ENCODE peak calls at places on chromosomes 16 and 17, in five cellular contexts. C, T, W, A and I are unnamed samples. For H3K36me3, the result is how much of the 10 kb centered on the place peaks cover.

GRCh38 chr16:56801762-56802161 is 63.2 kb upstream of the SLC12A3 start:
- DNase-seq in C (no peak), T (no peak), W (no peak), A (no peak), I (no peak)

GRCh38 chr16:27499659-27500055 is 50.1 kb downstream of the GTF3C1 start:
- DNase-seq in C (no peak), T (no peak), W (peak), A (no peak), I (peak)

GRCh38 chr17:15469260-15469659 is 1.8 kb upstream of the CDRT4 start:
- DNase-seq in C (peak), T (no peak), W (no peak), A (no peak), I (peak)

GRCh38 chr17:45302649-45303173 is 14.1 kb downstream of the MAP3K14 start:
- DNase-seq in C (peak), T (no peak), W (peak), A (peak), I (no peak)

GRCh38 chr17:81648013-81648706 is 8.2 kb downstream of the PDE6G start:
- DNase-seq in C (no peak), T (no peak), W (no peak), A (no peak), I (no peak)

GRCh38 chr17:77691216-77692085 is 267.1 kb upstream of the TNRC6C start:
- DNase-seq in C (no peak), T (peak), W (no peak), A (peak), I (no peak)

GRCh38 chr17:19304209-19304608 is 58.3 kb downstream of the B9D1 start:
- DNase-seq in C (peak), T (peak), W (peak), A (peak), I (peak)

GRCh38 chr16:74608944-74609343 is 2.0 kb upstream of the GLG1 start:
- DNase-seq in C (no peak), T (no peak), W (no peak), A (no peak), I (no peak)

GRCh38 chr16:1772362-1772907 is at the start of gene EME2:
- DNase-seq in C (peak), T (no peak), W (peak), A (peak), I (no peak)

GRCh38 chr17:75587718-75588545 is at the start of gene MYO15B:
- DNase-seq in C (no peak), T (peak), W (peak), A (peak), I (peak)

GRCh38 chr17:42675984-42676423 is 790 bp downstream of the PLEKHH3 start:
- DNase-seq in C (peak), T (peak), W (peak), A (no peak), I (peak)

GRCh38 chr17:10177921-10178788 is 20.3 kb downstream of the GAS7 start:
- DNase-seq in C (peak), T (no peak), W (no peak), A (no peak), I (peak)

GRCh38 chr17:81512984-81513668 is 527 bp upstream of the ACTG1 start:
- DNase-seq in C (peak), T (peak), W (peak), A (peak), I (peak)

GRCh38 chr17:73192219-73192893 is 499 bp upstream of the COG1 start:
- DNase-seq in C (peak), T (peak), W (peak), A (peak), I (peak)

GRCh38 chr16:1181715-1182671 is 29.1 kb downstream of the CACNA1H start:
- DNase-seq in C (peak), T (peak), W (peak), A (peak), I (peak)

GRCh38 chr16:70529051-70529777 is 5.6 kb downstream of the SF3B3 start:
- DNase-seq in C (peak), T (no peak), W (no peak), A (no peak), I (no peak)

GRCh38 chr17:1745513-1746020 is 2.9 kb downstream of the SERPINF2 start:
- DNase-seq in C (no peak), T (no peak), W (no peak), A (no peak), I (no peak)

GRCh38 chr17:49028271-49028670 is 31.1 kb downstream of the IGF2BP1 start:
- DNase-seq in C (no peak), T (no peak), W (no peak), A (no peak), I (no peak)

GRCh38 chr17:726331-726919 is 6.0 kb upstream of the TLCD3A start:
- DNase-seq in C (no peak), T (no peak), W (no peak), A (no peak), I (no peak)

GRCh38 chr17:39939588-39940419 is 12.3 kb downstream of the LRRC3C start:
- DNase-seq in C (peak), T (no peak), W (no peak), A (no peak), I (no peak)

GRCh38 chr17:60223456-60223855 is 73.7 kb downstream of the CA4 start:
- DNase-seq in C (no peak), T (no peak), W (no peak), A (no peak), I (no peak)

GRCh38 chr17:63358956-63359355 is 87.2 kb downstream of the CYB561 start:
- DNase-seq in C (no peak), T (no peak), W (no peak), A (no peak), I (no peak)

GRCh38 chr16:81445926-81446317 is 1.3 kb downstream of the CMIP start:
- DNase-seq in C (no peak), T (no peak), W (peak), A (no peak), I (no peak)

GRCh38 chr17:29241015-29241963 is 5.4 kb upstream of the CRYBA1 start:
- DNase-seq in C (peak), T (peak), W (peak), A (no peak), I (peak)

GRCh38 chr16:31078597-31079341 is 4.5 kb downstream of the ZNF646 start:
- DNase-seq in C (no peak), T (no peak), W (no peak), A (no peak), I (peak)

GRCh38 chr16:50360779-50361178 is 8.0 kb downstream of the BRD7 start:
- DNase-seq in C (peak), T (no peak), W (no peak), A (no peak), I (no peak)

DNA sequence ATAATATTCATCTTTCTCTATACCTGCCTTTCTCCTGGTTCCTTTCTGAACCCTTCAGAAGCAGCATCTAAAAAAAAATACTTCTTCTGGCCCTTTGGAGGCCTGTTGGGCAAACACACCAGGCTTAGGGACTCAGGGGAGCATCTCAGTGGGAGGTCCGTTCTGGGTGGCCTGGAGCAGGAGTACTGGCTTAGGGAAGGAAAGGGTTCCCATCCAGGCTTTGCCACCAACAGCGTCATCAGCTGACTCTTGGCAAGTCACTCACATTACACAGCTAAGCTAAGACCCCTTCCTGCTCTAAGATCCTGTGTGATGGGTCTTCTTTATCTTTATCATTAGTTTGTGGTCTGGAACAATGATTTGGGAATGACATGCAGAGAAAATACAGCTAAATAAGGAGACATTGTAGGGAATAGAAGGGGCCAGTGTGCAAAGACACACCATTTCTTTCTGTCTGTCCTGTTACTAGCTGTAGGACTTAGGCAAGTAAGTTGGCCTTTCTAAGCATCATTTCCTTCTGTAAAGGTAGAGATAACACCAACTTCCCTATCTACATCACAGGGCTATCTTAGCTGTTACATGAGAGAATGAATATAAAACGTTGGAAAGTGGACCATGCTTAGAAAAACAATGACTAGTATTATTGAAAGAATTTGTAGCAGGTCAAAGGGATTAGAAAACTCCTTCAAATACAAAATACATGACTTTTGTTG is 9.9 kb downstream of the PCTP start:
- DNase-seq in C (no peak), T (no peak), W (no peak), A (no peak), I (no peak)
- H3K27ac ChIP-seq in C (no peak), T (no peak), W (no peak), A (no peak), I (no peak)

GRCh38 chr16:88923926-88924833 is 52.8 kb downstream of the CBFA2T3 start:
- DNase-seq in C (no peak), T (no peak), W (peak), A (no peak), I (no peak)
- H3K36me3 ChIP-seq in C (under half), T (under half), W (under half), A (under half), I (under half)

GRCh38 chr16:21314339-21314738 is 36.2 kb upstream of the CRYM start:
- DNase-seq in C (no peak), T (no peak), W (no peak), A (no peak), I (no peak)
- H3K4me3 ChIP-seq in C (no peak), T (no peak), W (no peak), A (no peak), I (no peak)

DNA sequence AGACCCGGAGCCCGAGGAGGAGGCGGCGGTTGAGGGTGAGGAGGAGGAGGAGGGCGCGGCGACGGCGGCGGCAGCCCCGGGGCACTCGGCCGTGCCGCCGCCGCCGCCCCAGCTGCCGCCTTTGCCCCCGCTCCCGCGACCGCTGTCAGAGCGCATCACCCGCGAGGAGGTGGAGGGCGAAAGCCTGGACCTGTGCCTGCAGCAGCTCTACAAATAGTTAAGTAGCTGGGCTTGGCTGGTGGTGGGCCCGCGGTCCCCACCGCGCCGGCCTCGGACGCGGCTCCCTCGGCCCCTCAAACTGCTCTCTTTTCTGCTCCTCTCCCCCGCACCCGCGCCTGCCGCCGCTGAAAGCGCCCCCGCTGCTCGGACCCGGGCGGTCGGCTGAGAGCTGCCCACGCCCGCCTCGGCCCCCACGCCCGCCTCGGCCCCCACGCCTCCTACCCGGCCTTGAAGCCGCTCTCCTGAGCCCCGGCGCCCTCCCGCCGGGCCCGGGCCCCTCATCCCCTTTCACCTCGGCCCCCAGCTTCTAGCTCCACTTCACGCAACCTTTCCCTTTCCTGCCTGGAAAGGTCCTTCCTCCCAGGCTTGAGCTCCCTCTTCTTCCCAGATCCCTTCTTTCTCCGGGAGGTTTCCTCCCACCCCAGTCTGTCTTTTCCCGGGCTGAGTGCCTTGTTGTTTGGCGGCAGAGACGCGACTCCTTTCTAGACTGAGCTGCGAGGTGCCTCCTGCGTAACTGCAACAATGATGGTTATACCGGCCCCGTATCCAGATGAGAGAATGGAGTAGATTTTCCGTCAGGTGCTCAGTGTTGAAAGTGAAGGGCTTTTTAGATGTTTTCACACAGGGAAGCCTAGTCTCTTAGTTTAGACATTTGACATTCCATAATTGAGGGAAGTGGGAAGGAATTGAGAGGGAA is 850 bp downstream of the PPM1E start:
- DNase-seq in C (peak), T (no peak), W (peak), A (no peak), I (no peak)
- H3K27ac ChIP-seq in C (no peak), T (peak), W (peak), A (no peak), I (no peak)

GRCh38 chr17:61756561-61756960 is 106.8 kb downstream of the BRIP1 start:
- DNase-seq in C (no peak), T (no peak), W (no peak), A (no peak), I (no peak)
- H3K36me3 ChIP-seq in C (under half), T (under half), W (under half), A (under half), I (under half)

GRCh38 chr16:3797473-3797872 is 80.1 kb upstream of the TRAP1 start:
- DNase-seq in C (peak), T (no peak), W (no peak), A (no peak), I (no peak)
- H3K4me3 ChIP-seq in C (no peak), T (no peak), W (no peak), A (no peak), I (no peak)

GRCh38 chr16:25009822-25010221 is 5.3 kb downstream of the ARHGAP17 start:
- DNase-seq in C (peak), T (no peak), W (peak), A (peak), I (no peak)

GRCh38 chr16:25005445-25006306 is 9.5 kb downstream of the ARHGAP17 start:
- DNase-seq in C (no peak), T (no peak), W (peak), A (no peak), I (no peak)

GRCh38 chr16:25010542-25010941 is 4.6 kb downstream of the ARHGAP17 start:
- DNase-seq in C (no peak), T (no peak), W (no peak), A (no peak), I (no peak)

GRCh38 chr16:25007284-25007984 is 7.7 kb downstream of the ARHGAP17 start:
- DNase-seq in C (peak), T (no peak), W (no peak), A (peak), I (no peak)

DNA sequence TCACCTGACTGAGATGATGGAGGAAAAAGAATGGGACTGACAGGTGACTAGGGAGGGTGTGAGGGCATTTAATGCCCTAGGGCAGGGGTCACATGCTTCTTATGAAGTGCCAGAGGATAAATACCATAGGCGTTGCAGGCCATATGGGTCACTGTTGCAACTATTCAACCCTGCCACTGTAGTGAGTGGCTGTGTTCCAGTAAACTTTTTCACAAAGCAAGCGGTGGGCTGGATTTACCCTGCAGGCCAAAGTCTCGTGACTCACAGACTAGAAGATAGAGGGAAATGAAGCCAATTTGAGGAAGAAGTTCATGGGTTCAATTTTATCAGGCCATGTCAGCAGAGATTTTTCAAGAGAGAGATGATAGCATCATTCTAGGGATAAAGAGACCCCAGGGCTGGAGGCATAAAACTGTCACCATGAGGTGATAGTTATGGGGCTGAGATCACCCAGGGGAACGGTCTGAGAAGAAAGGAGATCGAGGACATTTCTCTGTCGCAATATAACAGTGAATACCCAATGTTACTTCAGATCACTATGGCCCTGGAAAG is 8.6 kb downstream of the ARHGAP17 start:
- DNase-seq in C (peak), T (no peak), W (peak), A (peak), I (no peak)
- H3K27ac ChIP-seq in C (peak), T (peak), W (peak), A (no peak), I (peak)

GRCh38 chr17:58699771-58700170 is 7.4 kb downstream of the RAD51C start:
- DNase-seq in C (no peak), T (no peak), W (peak), A (no peak), I (no peak)
- H3K36me3 ChIP-seq in C (under half), T (under half), W (under half), A (under half), I (under half)